ENCODE peak calls at places on chromosomes 6 and 20, in seven cellular contexts. O is H9, R is Calu3, G is IMR-90, V is sigmoid colon, B is heart left ventricle, I is GM12878. A is an unnamed sample.

GRCh38 chr20:836188-836587 is 2.7 kb downstream of the FAM110A start:
- DNase-seq in O (no peak), R (no peak), G (no peak), V (no peak), B (no peak), I (no peak), A (no peak)

GRCh38 chr6:140039343-140039742 is 664.9 kb upstream of the CITED2 start:
- DNase-seq in O (no peak), R (no peak), G (no peak), V (no peak), B (no peak), I (no peak), A (no peak)

GRCh38 chr20:60168963-60169362 is 210.7 kb downstream of the CDH26 start:
- DNase-seq in O (no peak), R (no peak), G (no peak), V (no peak), B (no peak), I (no peak), A (no peak)

GRCh38 chr6:44631968-44632367 is 244.5 kb downstream of the CDC5L start:
- DNase-seq in O (no peak), R (no peak), G (no peak), V (no peak), B (no peak), I (no peak), A (no peak)

GRCh38 chr6:111737065-111737521 is 131.4 kb upstream of the TRAF3IP2 start:
- DNase-seq in O (no peak), R (no peak), G (peak; percentile 70), V (no peak), B (no peak), I (no peak), A (no peak)

GRCh38 chr6:121694389-121695185 is 259.1 kb downstream of the GJA1 start:
- DNase-seq in O (no peak), R (no peak), G (peak; percentile 45), V (no peak), B (no peak), I (no peak), A (no peak)

GRCh38 chr6:44969446-44970175 is 358.5 kb upstream of the RUNX2 start:
- DNase-seq in O (no peak), R (no peak), G (peak; percentile 13), V (no peak), B (no peak), I (no peak), A (no peak)

GRCh38 chr20:34753706-34754461 is 49.7 kb downstream of the TP53INP2 start:
- DNase-seq in O (no peak), R (no peak), G (peak; percentile 60), V (no peak), B (no peak), I (no peak), A (no peak)

GRCh38 chr6:145086197-145086596 is 649.1 kb downstream of the EPM2A start:
- DNase-seq in O (peak; percentile 30), R (no peak), G (no peak), V (no peak), B (peak; percentile 29), I (no peak), A (no peak)

GRCh38 chr20:45890997-45891983 is at the start of the genes CTSA and NEURL2:
- DNase-seq in O (peak; percentile 90), R (peak; percentile 94), G (peak; percentile 92), V (peak; percentile 98), B (peak; percentile 97), I (peak; percentile 51), A (peak; percentile 91)

GRCh38 chr6:30985490-30985889 is 2.0 kb downstream of the MUC21 start:
- DNase-seq in O (no peak), R (no peak), G (no peak), V (no peak), B (no peak), I (no peak), A (no peak)

GRCh38 chr6:85669735-85670194 is 27.1 kb upstream of the SYNCRIP start:
- DNase-seq in O (peak; percentile 54), R (peak; percentile 13), G (peak; percentile 68), V (no peak), B (no peak), I (peak; percentile 89), A (no peak)

GRCh38 chr6:57106990-57107389 is 17.0 kb downstream of the ZNF451 start:
- DNase-seq in O (no peak), R (no peak), G (no peak), V (no peak), B (no peak), I (no peak), A (no peak)

GRCh38 chr6:116251568-116252384 is 2.1 kb downstream of the TSPYL4 start:
- DNase-seq in O (peak; percentile 39), R (no peak), G (peak; percentile 80), V (no peak), B (peak; percentile 24), I (no peak), A (no peak)

GRCh38 chr20:3090565-3090964 is 6.0 kb upstream of the AVP start:
- DNase-seq in O (no peak), R (no peak), G (no peak), V (no peak), B (no peak), I (no peak), A (no peak)

GRCh38 chr20:56967916-56968315 is 298.5 kb downstream of the BMP7 start:
- DNase-seq in O (peak; percentile 61), R (no peak), G (no peak), V (no peak), B (no peak), I (no peak), A (no peak)

GRCh38 chr20:36468149-36469000 is 72.9 kb upstream of the MYL9 start:
- DNase-seq in O (no peak), R (no peak), G (no peak), V (no peak), B (no peak), I (no peak), A (no peak)

DNA sequence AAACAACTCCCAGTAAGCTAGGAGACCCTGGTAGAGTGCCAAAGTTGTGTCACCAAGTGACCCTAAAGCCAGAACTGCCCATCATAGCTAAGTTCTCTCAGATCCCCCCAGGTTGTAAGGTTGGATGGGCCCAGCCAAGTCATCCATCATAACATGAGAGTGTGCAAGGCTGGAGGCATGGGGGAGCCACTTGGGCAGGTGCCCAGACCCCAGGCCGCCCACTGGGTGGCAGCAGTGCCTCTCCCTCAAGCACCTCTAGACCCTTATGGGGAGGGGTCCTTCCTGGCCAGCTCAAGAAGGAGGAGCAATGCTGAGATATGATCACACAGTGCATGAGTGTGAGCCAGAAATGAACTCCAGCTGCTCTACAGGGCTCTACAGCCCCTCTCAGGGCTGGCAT is 154.5 kb downstream of the MYLK4 start:
- DNase-seq in O (peak; percentile 71), R (no peak), G (no peak), V (no peak), B (no peak), I (no peak), A (no peak)
- TF ChIP-seq CTCF in O (peak; percentile 84), R (no peak), G (no peak), V (no peak), B (no peak), I (peak; percentile 28), A (peak; percentile 40)

DNA sequence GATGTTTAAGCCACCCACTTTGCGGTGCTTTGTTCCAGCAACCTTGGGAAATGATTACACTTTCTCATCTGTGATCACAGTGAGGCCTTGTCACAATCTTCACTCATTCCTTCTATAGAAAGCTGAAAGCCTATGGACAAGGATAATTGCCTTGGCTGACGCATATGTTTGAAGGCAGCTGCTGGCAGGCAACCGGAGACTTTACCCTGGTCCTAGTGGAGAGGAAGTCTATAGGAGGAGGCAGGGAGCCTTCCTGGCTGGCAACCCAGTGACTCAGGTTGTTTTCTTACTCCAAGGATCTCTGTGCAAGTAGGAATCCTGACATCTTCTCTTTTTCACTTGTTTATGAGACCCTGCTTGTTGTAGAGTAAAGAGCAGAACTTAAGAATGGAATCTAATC is 34.1 kb upstream of the ESR1 start:
- DNase-seq in O (no peak), R (no peak), G (no peak), V (no peak), B (no peak), I (no peak), A (no peak)
- TF ChIP-seq CTCF in O (no peak), R (no peak), G (no peak), V (no peak), B (no peak), I (no peak), A (no peak)

GRCh38 chr20:5119435-5120188 is at the start of gene PCNA:
- DNase-seq in O (peak; percentile 98), R (peak; percentile 91), G (peak; percentile 96), V (peak; percentile 99), B (peak; percentile 99), I (peak; percentile 90), A (peak; percentile 95)
- TF ChIP-seq CTCF in O (no peak), R (no peak), G (no peak), V (no peak), B (no peak), I (no peak), A (no peak)

DNA sequence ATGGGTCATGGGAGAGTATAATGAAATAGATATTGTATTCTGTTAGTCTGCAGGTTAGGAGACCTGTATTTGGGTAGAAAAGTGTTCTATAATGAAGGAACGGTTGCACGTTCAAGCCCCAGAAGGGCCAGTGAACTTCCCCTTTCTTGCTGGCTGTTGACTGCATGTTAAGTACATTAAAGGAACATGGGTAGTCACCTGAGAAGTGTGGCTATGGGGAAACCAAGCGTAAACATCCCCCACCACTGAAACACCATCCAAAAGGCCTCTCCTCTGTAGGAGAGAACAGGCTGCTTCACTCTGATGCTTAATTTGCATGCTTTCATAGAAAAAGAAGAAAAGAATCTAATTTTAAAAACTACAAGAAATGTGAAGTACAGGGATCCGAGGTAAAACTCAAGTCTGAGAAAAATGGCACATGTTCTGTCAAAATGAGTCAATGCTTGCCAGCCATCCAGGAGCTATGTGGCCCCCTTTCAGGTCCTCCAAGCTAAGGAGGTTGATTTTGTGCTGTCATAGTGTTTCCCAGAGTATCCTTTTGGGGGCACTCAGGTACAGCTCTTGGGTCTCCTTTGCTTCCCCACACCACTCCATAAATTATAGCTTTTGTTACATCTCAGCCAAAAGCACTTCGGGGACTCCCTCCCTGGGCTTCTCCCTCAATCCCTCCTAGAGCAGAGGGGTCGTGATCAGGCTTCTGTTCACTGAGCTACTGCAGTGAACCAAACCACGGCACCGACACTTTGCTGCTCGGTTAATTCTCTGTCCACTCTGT is 283.7 kb upstream of the AGPAT4 start:
- DNase-seq in O (no peak), R (peak; percentile 8), G (no peak), V (no peak), B (no peak), I (no peak), A (no peak)
- TF ChIP-seq CTCF in O (peak; percentile 52), R (no peak), G (no peak), V (no peak), B (no peak), I (no peak), A (peak; percentile 31)

GRCh38 chr20:61682998-61683681 is 382.5 kb downstream of the TAF4 start:
- DNase-seq in O (no peak), R (no peak), G (peak; percentile 31), V (no peak), B (no peak), I (no peak), A (no peak)

GRCh38 chr20:61684583-61685235 is 381.0 kb downstream of the TAF4 start:
- DNase-seq in O (no peak), R (no peak), G (no peak), V (no peak), B (no peak), I (no peak), A (no peak)

GRCh38 chr20:61682114-61682997 is 383.3 kb downstream of the TAF4 start:
- DNase-seq in O (no peak), R (no peak), G (no peak), V (no peak), B (no peak), I (no peak), A (no peak)

GRCh38 chr20:61684136-61684535 is 381.5 kb downstream of the TAF4 start:
- DNase-seq in O (no peak), R (no peak), G (no peak), V (no peak), B (no peak), I (no peak), A (no peak)

GRCh38 chr20:61683721-61684120 is 382.0 kb downstream of the TAF4 start:
- DNase-seq in O (no peak), R (no peak), G (no peak), V (no peak), B (no peak), I (no peak), A (no peak)
- TF ChIP-seq CTCF in O (no peak), R (no peak), G (no peak), V (no peak), B (no peak), I (no peak), A (no peak)